ENCODE peak calls at places on chromosomes 13 and 19, in five cellular contexts. K is H1, H is neural progenitor cell, Q is keratinocyte, J is HCT116. N is an unnamed sample. For H3K36me3, the result is how much of the 10 kb centered on the place peaks cover.

GRCh38 chr19:46192990-46193650 is 36.4 kb upstream of the IGFL1 start:
- DNase-seq in K (no peak), H (no peak), Q (no peak), J (no peak), N (no peak)

GRCh38 chr19:41734156-41734555 is 21.2 kb upstream of the CEACAM6 start:
- DNase-seq in K (no peak), H (no peak), Q (no peak), J (no peak), N (no peak)

GRCh38 chr19:35545855-35546381 is 492 bp downstream of the TMEM147 start:
- DNase-seq in K (no peak), H (no peak), Q (no peak), J (no peak), N (peak)

GRCh38 chr13:84433024-84433423 is 550.8 kb upstream of the SLITRK1 start:
- DNase-seq in K (no peak), H (no peak), Q (no peak), J (no peak), N (no peak)

GRCh38 chr19:42233106-42233505 is 9.3 kb downstream of the GSK3A start:
- DNase-seq in K (no peak), H (no peak), Q (no peak), J (no peak), N (no peak)

GRCh38 chr19:46786236-46787039 is 2.0 kb downstream of the SLC1A5 start:
- DNase-seq in K (no peak), H (peak), Q (no peak), J (no peak), N (peak)

GRCh38 chr13:40074338-40074737 is 418.9 kb downstream of the COG6 start:
- DNase-seq in K (no peak), H (no peak), Q (no peak), J (no peak), N (no peak)

GRCh38 chr19:4831351-4832340 is at the start of gene TICAM1:
- DNase-seq in K (no peak), H (no peak), Q (no peak), J (no peak), N (peak)

GRCh38 chr13:42218576-42218975 is 53.4 kb upstream of the AKAP11 start:
- DNase-seq in K (no peak), H (no peak), Q (no peak), J (no peak), N (no peak)

GRCh38 chr19:49497047-49497789 is 984 bp downstream of the RPS11 start:
- DNase-seq in K (no peak), H (peak), Q (no peak), J (no peak), N (peak)

GRCh38 chr13:75628811-75629210 is 7.3 kb upstream of the LMO7 start:
- DNase-seq in K (no peak), H (no peak), Q (no peak), J (no peak), N (no peak)

GRCh38 chr19:28422791-28423650 is 789.9 kb downstream of the UQCRFS1 start:
- DNase-seq in K (no peak), H (no peak), Q (no peak), J (no peak), N (no peak)

GRCh38 chr19:51258165-51258564 is 7.3 kb downstream of the SIGLECL1 start:
- DNase-seq in K (no peak), H (no peak), Q (no peak), J (no peak), N (no peak)

GRCh38 chr19:12985049-12985776 is 10.1 kb upstream of the NFIX start:
- DNase-seq in K (no peak), H (peak), Q (no peak), J (peak), N (peak)

GRCh38 chr13:45512148-45512498 is 47.4 kb downstream of the COG3 start:
- DNase-seq in K (no peak), H (no peak), Q (no peak), J (no peak), N (no peak)

GRCh38 chr13:33633701-33634525 is 184.0 kb upstream of the RFC3 start:
- DNase-seq in K (no peak), H (no peak), Q (peak), J (no peak), N (no peak)

GRCh38 chr19:49469828-49470614 is 4.0 kb upstream of the FLT3LG start:
- DNase-seq in K (no peak), H (no peak), Q (no peak), J (no peak), N (peak)

GRCh38 chr19:35717665-35718344 is at the start of gene KMT2B:
- DNase-seq in K (no peak), H (peak), Q (no peak), J (no peak), N (no peak)

GRCh38 chr19:8517551-8518442 is 3.8 kb upstream of the ZNF414 start:
- DNase-seq in K (no peak), H (no peak), Q (no peak), J (no peak), N (no peak)

GRCh38 chr13:109329175-109329574 is 457.2 kb downstream of the IRS2 start:
- DNase-seq in K (no peak), H (no peak), Q (no peak), J (no peak), N (no peak)

GRCh38 chr19:38399081-38399480 is 3.8 kb upstream of the FAM98C start:
- DNase-seq in K (no peak), H (no peak), Q (no peak), J (no peak), N (no peak)

GRCh38 chr19:9847087-9847671 is 12.1 kb downstream of the PIN1 start:
- DNase-seq in K (peak), H (peak), Q (peak), J (peak), N (no peak)

GRCh38 chr13:104773775-104774174 is 1707.6 kb upstream of the SLC10A2 start:
- DNase-seq in K (no peak), H (peak), Q (no peak), J (peak), N (peak)

GRCh38 chr13:110298566-110299321 is 8.2 kb downstream of the COL4A1 start:
- DNase-seq in K (no peak), H (no peak), Q (no peak), J (no peak), N (no peak)

GRCh38 chr19:9622531-9622930 is 1.5 kb upstream of the ZNF561 start:
- DNase-seq in K (no peak), H (no peak), Q (no peak), J (no peak), N (no peak)

GRCh38 chr13:92259523-92259922 is 861.1 kb downstream of the GPC5 start:
- DNase-seq in K (no peak), H (no peak), Q (no peak), J (no peak), N (no peak)

GRCh38 chr13:40439928-40440327 is 226.5 kb downstream of the FOXO1 start:
- DNase-seq in K (no peak), H (no peak), Q (no peak), J (no peak), N (no peak)

GRCh38 chr19:8212212-8212611 is 3.0 kb downstream of the CERS4 start:
- DNase-seq in K (no peak), H (no peak), Q (no peak), J (no peak), N (no peak)

GRCh38 chr19:18698321-18699167 is 15.1 kb downstream of the CRTC1 start:
- DNase-seq in K (no peak), H (peak), Q (no peak), J (no peak), N (no peak)

GRCh38 chr13:91946498-91947070 is 548.2 kb downstream of the GPC5 start:
- DNase-seq in K (no peak), H (peak), Q (no peak), J (no peak), N (peak)

GRCh38 chr19:46639356-46640061 is 3.5 kb upstream of the GNG8 start:
- DNase-seq in K (no peak), H (peak), Q (no peak), J (no peak), N (no peak)

GRCh38 chr19:38270587-38271167 is 6.3 kb downstream of the SPINT2 start:
- DNase-seq in K (no peak), H (no peak), Q (no peak), J (no peak), N (no peak)

GRCh38 chr13:97228850-97229521 is 6.9 kb downstream of the MBNL2 start:
- DNase-seq in K (no peak), H (no peak), Q (no peak), J (no peak), N (no peak)

GRCh38 chr13:95533545-95534135 is 18.9 kb upstream of the CLDN10 start:
- DNase-seq in K (no peak), H (peak), Q (no peak), J (no peak), N (no peak)

GRCh38 chr13:110713981-110714797 is 689 bp downstream of the ING1 start:
- DNase-seq in K (no peak), H (peak), Q (no peak), J (no peak), N (peak)

GRCh38 chr19:36136975-36137686 is 2.7 kb upstream of the CAPNS1 start:
- DNase-seq in K (no peak), H (no peak), Q (no peak), J (peak), N (peak)

GRCh38 chr19:51064534-51065220 is at the start of gene KLK13:
- DNase-seq in K (peak), H (peak), Q (no peak), J (peak), N (no peak)

GRCh38 chr13:24270639-24271131 is 38.7 kb upstream of the C1QTNF9 start:
- DNase-seq in K (no peak), H (peak), Q (no peak), J (no peak), N (no peak)

GRCh38 chr13:62129000-62129551 is 713.4 kb upstream of the PCDH20 start:
- DNase-seq in K (no peak), H (no peak), Q (no peak), J (no peak), N (no peak)

GRCh38 chr19:1758959-1759903 is 5.9 kb downstream of the ONECUT3 start:
- DNase-seq in K (no peak), H (no peak), Q (no peak), J (no peak), N (no peak)
- TF ChIP-seq EZH2 in K (peak), H (no peak), Q (no peak), J (no peak), N (no peak)

GRCh38 chr19:33390120-33390907 is 16.8 kb downstream of the CEBPG start:
- DNase-seq in K (no peak), H (no peak), Q (no peak), J (no peak), N (no peak)
- H3K9ac ChIP-seq in K (no peak), H (no peak), Q (no peak), J (no peak), N (no peak)

DNA sequence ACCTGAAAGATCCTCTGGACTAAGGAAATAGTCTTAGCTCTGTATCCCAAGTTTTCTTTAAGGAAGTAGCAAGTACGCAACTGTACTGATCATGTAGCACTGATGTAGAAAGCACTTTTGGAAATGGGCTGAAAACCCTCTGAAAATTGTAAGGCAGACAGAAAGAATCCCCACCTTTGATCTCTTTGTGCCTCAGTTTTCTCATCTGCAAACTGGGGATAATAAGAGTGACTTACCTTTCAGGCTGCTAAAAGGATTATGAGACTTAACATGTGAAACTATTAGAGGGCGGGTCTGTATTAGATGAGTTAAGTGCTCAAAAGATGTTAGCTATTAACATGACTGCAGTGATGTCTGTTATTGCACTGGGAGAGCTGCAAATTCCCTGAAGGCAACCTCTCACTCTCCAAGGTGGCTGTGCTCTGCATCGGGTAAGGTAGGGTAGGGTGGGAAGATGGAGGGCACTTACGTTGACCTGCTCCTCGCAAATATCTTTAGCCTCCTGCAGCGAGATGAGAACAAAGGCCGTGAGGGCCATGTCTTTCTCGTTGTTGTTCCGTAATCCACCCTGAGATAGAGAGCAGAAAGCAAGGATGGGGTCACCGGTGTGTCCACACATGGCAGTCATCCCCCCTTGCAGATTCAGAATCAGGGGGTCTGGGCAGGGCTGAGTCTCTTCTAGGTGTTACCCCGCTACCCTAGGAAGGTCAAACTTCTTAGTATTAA is 20.4 kb upstream of the TNFSF14 start:
- DNase-seq in K (no peak), H (no peak), Q (no peak), J (no peak), N (no peak)
- H3K36me3 ChIP-seq in K (under half), H (under half), Q (under half), J (under half), N (under half)

DNA sequence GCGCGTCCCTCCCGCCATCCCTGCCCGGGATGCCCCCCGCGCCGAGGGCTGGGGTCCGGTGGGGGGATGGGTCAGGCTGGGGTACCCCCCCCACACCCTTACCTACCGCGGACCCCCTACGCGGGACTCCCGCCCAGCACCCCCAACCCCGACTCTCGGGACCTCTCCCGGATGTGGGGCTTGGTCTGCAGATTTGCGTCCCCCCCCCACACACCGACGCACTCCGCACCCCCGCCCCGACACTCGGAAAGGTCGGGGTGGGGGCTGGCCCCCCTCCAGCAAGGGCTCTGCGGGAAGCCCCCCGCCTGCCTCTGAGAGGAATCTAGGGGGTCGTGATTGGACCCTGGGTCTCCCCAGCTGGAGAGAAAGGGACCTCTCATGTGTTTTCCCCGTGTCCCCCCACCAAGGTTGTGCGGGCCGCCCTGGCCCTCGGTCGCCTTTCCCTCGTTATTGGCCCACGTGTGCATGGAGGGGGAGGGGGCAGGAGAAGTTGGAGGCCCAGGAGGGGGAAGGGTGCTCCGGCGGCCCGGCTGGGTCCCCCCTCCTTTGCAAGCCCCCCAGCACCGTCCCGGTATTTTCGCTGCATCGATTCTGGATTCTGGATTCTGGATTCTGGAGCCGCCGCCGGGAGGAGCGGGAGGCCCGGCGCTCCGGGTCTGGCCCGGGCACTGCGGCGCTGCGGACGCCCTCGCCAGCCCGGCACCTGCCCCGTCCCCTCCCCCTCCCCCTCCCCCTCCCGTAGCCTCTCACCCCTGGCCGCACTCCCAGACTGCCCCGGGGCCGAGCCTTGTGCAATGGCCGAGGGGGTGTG is 583 bp downstream of the NFIC start:
- DNase-seq in K (no peak), H (peak), Q (no peak), J (no peak), N (no peak)
- TF ChIP-seq EZH2 in K (no peak), H (peak), Q (no peak), J (no peak), N (no peak)

GRCh38 chr13:112756081-112756480 is 66.2 kb downstream of the ATP11A start:
- DNase-seq in K (no peak), H (no peak), Q (no peak), J (no peak), N (no peak)
- H3K9ac ChIP-seq in K (no peak), H (no peak), Q (no peak), J (no peak), N (no peak)

N was measured in MM.1S.